ENCODE peak calls at places on chromosomes 13 and 19, in seven cellular contexts. V, U, W, N, S, D and C are unnamed samples.

GRCh38 chr13:36815069-36815468 is 4.0 kb upstream of the RFXAP start:
- DNase-seq in V (no peak), U (peak; percentile 26), W (peak; percentile 18), N (no peak), S (no peak), D (no peak), C (peak; percentile 14)

GRCh38 chr19:2387367-2388288 is 27.6 kb downstream of the TMPRSS9 start:
- DNase-seq in V (no peak), U (no peak), W (no peak), N (no peak), S (no peak), D (no peak), C (no peak)

GRCh38 chr19:45187421-45188100 is 9.0 kb downstream of the BLOC1S3 start:
- DNase-seq in V (peak; percentile 71), U (no peak), W (no peak), N (no peak), S (no peak), D (no peak), C (peak; percentile 31)

GRCh38 chr19:41064974-41065569 is 23.2 kb upstream of the CYP2A13 start:
- DNase-seq in V (peak; percentile 14), U (no peak), W (peak; percentile 28), N (no peak), S (no peak), D (no peak), C (peak; percentile 42)

GRCh38 chr13:20566424-20566916 is 487 bp upstream of the IFT88 start:
- DNase-seq in V (no peak), U (no peak), W (peak; percentile 84), N (no peak), S (no peak), D (no peak), C (peak; percentile 91)

GRCh38 chr13:112363867-112364528 is 12.2 kb upstream of the SPACA7 start:
- DNase-seq in V (no peak), U (no peak), W (no peak), N (no peak), S (no peak), D (no peak), C (no peak)

GRCh38 chr19:743168-743687 is 7.7 kb upstream of the MISP start:
- DNase-seq in V (no peak), U (no peak), W (no peak), N (no peak), S (no peak), D (peak; percentile 8), C (peak; percentile 92)

GRCh38 chr13:46554971-46555370 is 2.0 kb downstream of the LRCH1 start:
- DNase-seq in V (no peak), U (no peak), W (peak; percentile 84), N (no peak), S (no peak), D (no peak), C (no peak)

GRCh38 chr19:1251233-1251502 is 2.8 kb downstream of the MIDN start:
- DNase-seq in V (peak; percentile 60), U (peak; percentile 79), W (peak; percentile 81), N (no peak), S (peak; percentile 71), D (no peak), C (no peak)

GRCh38 chr13:39945226-39945625 is 289.8 kb downstream of the COG6 start:
- DNase-seq in V (no peak), U (no peak), W (no peak), N (no peak), S (no peak), D (no peak), C (no peak)

GRCh38 chr19:47447470-47448359 is 24.0 kb downstream of the SLC8A2 start:
- DNase-seq in V (peak; percentile 87), U (peak; percentile 99), W (peak; percentile 64), N (peak; percentile 82), S (no peak), D (peak; percentile 64), C (peak; percentile 30)

GRCh38 chr19:38221919-38222828 is 1.8 kb downstream of the DPF1 start:
- DNase-seq in V (no peak), U (no peak), W (no peak), N (no peak), S (no peak), D (no peak), C (no peak)

GRCh38 chr19:23795462-23795861 is 36.8 kb upstream of the ZNF681 start:
- DNase-seq in V (no peak), U (no peak), W (no peak), N (no peak), S (no peak), D (no peak), C (no peak)

GRCh38 chr13:79380943-79381445 is 25.1 kb downstream of the RBM26 start:
- DNase-seq in V (no peak), U (no peak), W (no peak), N (no peak), S (no peak), D (no peak), C (peak; percentile 59)

GRCh38 chr13:34993470-34993869 is 51.4 kb downstream of the NBEA start:
- DNase-seq in V (no peak), U (no peak), W (peak; percentile 1), N (no peak), S (no peak), D (no peak), C (no peak)

GRCh38 chr13:98451676-98452105 is 125.2 kb downstream of the STK24 start:
- DNase-seq in V (no peak), U (no peak), W (no peak), N (no peak), S (no peak), D (no peak), C (no peak)

GRCh38 chr13:59319276-59319675 is 844.5 kb downstream of the DIAPH3 start:
- DNase-seq in V (no peak), U (no peak), W (no peak), N (no peak), S (no peak), D (no peak), C (no peak)

GRCh38 chr13:50910483-50910805 is 853 bp downstream of the RNASEH2B start:
- DNase-seq in V (peak; percentile 42), U (peak; percentile 25), W (peak; percentile 63), N (peak; percentile 29), S (no peak), D (no peak), C (no peak)
- H3K4me1 ChIP-seq in V (peaks cover 31% of the 10 kb centered on the region), U (no peaks in the 10 kb centered on the region), W (peaks cover 2% of the 10 kb centered on the region), N (peaks cover 4% of the 10 kb centered on the region), S (peaks cover 21% of the 10 kb centered on the region), D (peaks cover 52% of the 10 kb centered on the region), C (no peaks in the 10 kb centered on the region)

GRCh38 chr19:53466726-53467125 is 807 bp upstream of the ZNF813 start:
- DNase-seq in V (no peak), U (no peak), W (peak; percentile 4), N (no peak), S (no peak), D (no peak), C (no peak)

GRCh38 chr19:53467138-53467502 is 413 bp upstream of the ZNF813 start:
- DNase-seq in V (no peak), U (peak; percentile 15), W (no peak), N (no peak), S (no peak), D (no peak), C (no peak)

GRCh38 chr19:53463263-53463662 is 4.3 kb upstream of the ZNF813 start:
- DNase-seq in V (peak; percentile 12), U (peak; percentile 57), W (no peak), N (peak; percentile 39), S (peak; percentile 17), D (no peak), C (no peak)

GRCh38 chr19:53467503-53468262 is at the start of gene ZNF813:
- DNase-seq in V (peak; percentile 96), U (peak; percentile 95), W (peak; percentile 87), N (peak; percentile 94), S (peak; percentile 97), D (peak; percentile 96), C (peak; percentile 91)

DNA sequence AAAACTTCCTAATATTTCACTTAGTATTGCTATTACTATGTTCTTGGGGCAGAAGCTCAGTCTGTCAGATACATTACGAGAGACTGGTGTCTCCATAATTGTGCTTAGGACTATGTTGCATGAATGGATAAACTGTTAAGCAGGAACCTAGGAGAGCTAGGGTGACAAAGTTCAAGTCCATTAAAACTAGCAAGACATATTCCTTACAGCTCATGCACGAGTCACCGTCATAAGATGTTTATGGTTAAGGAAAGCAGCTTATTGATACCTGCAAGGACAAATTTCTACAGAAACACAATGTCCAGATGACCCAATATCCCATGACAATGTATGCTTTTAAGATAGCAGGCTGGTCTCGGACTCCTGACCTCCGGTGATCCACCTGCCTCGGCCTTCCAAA is 5.7 kb upstream of the ZNF813 start:
- DNase-seq in V (no peak), U (no peak), W (no peak), N (no peak), S (no peak), D (no peak), C (no peak)
- H3K4me3 ChIP-seq in V (no peak overlapping the region), U (no peak overlapping the region), W (no peak overlapping the region), N (no peak overlapping the region), S (no peak overlapping the region), D (no peak overlapping the region), C (no peak overlapping the region)

GRCh38 chr13:75220238-75220542 is 261.8 kb downstream of the TBC1D4 start:
- DNase-seq in V (no peak), U (no peak), W (no peak), N (no peak), S (no peak), D (no peak), C (no peak)
- H3K36me3 ChIP-seq in V (no peaks in the 10 kb centered on the region), U (no peaks in the 10 kb centered on the region), W (no peaks in the 10 kb centered on the region), N (no peaks in the 10 kb centered on the region), S (no peaks in the 10 kb centered on the region), D (no peaks in the 10 kb centered on the region), C (no peaks in the 10 kb centered on the region)

DNA sequence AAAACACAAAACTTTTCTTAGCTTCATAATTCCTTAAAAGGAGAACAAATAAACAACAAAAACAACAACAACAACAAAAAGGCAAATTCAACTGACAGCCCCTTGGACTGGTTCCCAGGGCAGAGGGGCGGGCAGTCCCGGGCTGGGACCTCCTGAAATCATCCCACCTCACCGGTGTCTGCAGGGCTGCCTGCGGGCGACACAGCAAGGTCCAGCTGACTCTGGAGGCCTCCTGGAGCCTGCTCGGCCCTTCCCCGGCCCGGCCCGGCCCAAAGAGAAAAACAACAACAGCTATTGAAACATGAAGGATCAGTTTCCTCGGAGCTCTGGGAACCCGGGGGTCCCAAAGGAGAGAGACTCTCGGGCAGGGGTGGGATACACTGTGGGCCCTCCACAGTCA is 5.0 kb upstream of the ISYNA1 start:
- DNase-seq in V (no peak), U (no peak), W (no peak), N (no peak), S (no peak), D (no peak), C (no peak)
- H3K4me1 ChIP-seq in V (peaks cover 27% of the 10 kb centered on the region), U (no peaks in the 10 kb centered on the region), W (peaks cover 47% of the 10 kb centered on the region), N (peaks cover 37% of the 10 kb centered on the region), S (peaks cover 39% of the 10 kb centered on the region), D (peaks cover 20% of the 10 kb centered on the region), C (no peaks in the 10 kb centered on the region)

DNA sequence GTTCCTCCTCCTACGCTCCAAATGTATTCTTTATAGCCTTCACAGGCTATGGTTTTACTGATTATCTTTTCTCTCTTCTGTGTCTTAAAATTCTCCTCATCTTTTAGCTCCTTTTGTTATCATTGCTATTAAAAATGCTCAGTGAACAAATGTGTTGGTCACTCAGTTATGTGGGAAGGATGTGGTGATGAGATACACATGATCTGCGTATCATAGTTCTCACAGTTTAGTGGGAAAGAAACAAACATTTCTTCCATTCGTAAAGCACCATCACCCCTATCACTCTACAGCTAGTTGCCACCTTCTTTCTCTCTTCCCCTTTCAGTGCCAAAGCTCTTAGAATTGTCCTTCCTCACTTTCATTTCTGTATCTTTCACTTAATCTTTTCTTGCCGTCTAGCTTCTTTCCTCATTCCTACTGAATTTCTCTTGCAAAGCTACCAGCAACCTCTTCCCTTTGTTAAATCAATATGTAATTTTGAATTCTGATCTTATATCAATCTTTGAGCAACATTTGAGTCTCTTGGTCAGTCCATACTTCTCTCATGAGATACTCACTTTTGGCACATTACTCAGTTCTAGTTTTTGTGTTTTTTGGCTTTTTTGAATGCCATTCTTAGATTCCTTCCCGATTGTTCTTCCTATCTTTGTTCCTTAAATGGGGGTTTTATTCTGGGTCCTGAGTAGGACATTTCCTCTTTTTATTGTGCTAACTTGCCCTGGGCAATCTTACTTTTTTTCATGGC is 122.2 kb downstream of the PCCA start:
- DNase-seq in V (no peak), U (no peak), W (no peak), N (no peak), S (no peak), D (no peak), C (no peak)
- H3K4me3 ChIP-seq in V (no peak overlapping the region), U (no peak overlapping the region), W (no peak overlapping the region), N (no peak overlapping the region), S (no peak overlapping the region), D (no peak overlapping the region), C (no peak overlapping the region)